ENCODE peak calls at places on chromosome 3, in four cellular contexts. One of them, this sample, is unnamed.
A peak's percentile ranks its signal among the peaks of the same experiment; 100 is the strongest.

GRCh38 chr3:177948716-177949422 is 587.4 kb upstream of the KCNMB2 start:
- DNase-seq in IMR-90: no peak
- DNase-seq in adrenal gland: no peak
- DNase-seq in HL-60: no peak
- DNase-seq in this sample: no peak

GRCh38 chr3:89586676-89587075 is 479.3 kb downstream of the EPHA3 start:
- DNase-seq in IMR-90: no peak
- DNase-seq in adrenal gland: no peak
- DNase-seq in HL-60: no peak
- DNase-seq in this sample: no peak

GRCh38 chr3:187021748-187022402 is 91.5 kb downstream of the ST6GAL1 start:
- DNase-seq in IMR-90: no peak
- DNase-seq in adrenal gland: no peak
- DNase-seq in HL-60: no peak
- DNase-seq in this sample: no peak

GRCh38 chr3:17949116-17949515 is 206.7 kb upstream of the TBC1D5 start:
- DNase-seq in IMR-90: no peak
- DNase-seq in adrenal gland: no peak
- DNase-seq in HL-60: no peak
- DNase-seq in this sample: no peak

GRCh38 chr3:158347966-158348365 is 223.0 kb upstream of the MLF1 start:
- DNase-seq in IMR-90: peak; percentile 11
- DNase-seq in adrenal gland: no peak
- DNase-seq in HL-60: no peak
- DNase-seq in this sample: no peak

GRCh38 chr3:20648294-20648693 is 462.3 kb upstream of the SGO1 start:
- DNase-seq in IMR-90: peak; percentile 84
- DNase-seq in adrenal gland: no peak
- DNase-seq in HL-60: no peak
- DNase-seq in this sample: peak; percentile 26

GRCh38 chr3:4885322-4885721 is 93.9 kb upstream of the BHLHE40 start:
- DNase-seq in IMR-90: no peak
- DNase-seq in adrenal gland: no peak
- DNase-seq in HL-60: no peak
- DNase-seq in this sample: no peak

GRCh38 chr3:69272537-69272936 is 113.4 kb downstream of the FRMD4B start:
- DNase-seq in IMR-90: no peak
- DNase-seq in adrenal gland: no peak
- DNase-seq in HL-60: no peak
- DNase-seq in this sample: no peak

GRCh38 chr3:133487920-133488540 is 85.5 kb upstream of the CDV3 start:
- DNase-seq in IMR-90: peak; percentile 27
- DNase-seq in adrenal gland: no peak
- DNase-seq in HL-60: peak; percentile 29
- DNase-seq in this sample: no peak

GRCh38 chr3:45950686-45951600 is 7.7 kb downstream of the CXCR6 start:
- DNase-seq in IMR-90: no peak
- DNase-seq in adrenal gland: peak; percentile 48
- DNase-seq in HL-60: no peak
- DNase-seq in this sample: no peak

GRCh38 chr3:8942746-8943488 is 20.4 kb downstream of the RAD18 start:
- DNase-seq in IMR-90: no peak
- DNase-seq in adrenal gland: no peak
- DNase-seq in HL-60: no peak
- DNase-seq in this sample: no peak

GRCh38 chr3:134772591-134772990 is 22.5 kb upstream of the EPHB1 start:
- DNase-seq in IMR-90: no peak
- DNase-seq in adrenal gland: peak; percentile 13
- DNase-seq in HL-60: no peak
- DNase-seq in this sample: no peak

This sample was measured in DMS 273 treated with DMSO at 0.1 percent for 48 hours.